ENCODE peak calls at places on chromosome 13, in seven cellular contexts. T, F, L, Z, K, D and S are unnamed samples.
A peak's percentile ranks its signal among the peaks of the same experiment; 100 is the strongest.

GRCh38 chr13:43346427-43346826 is 323.0 kb downstream of the DNAJC15 start:
- DNase-seq in T (no peak), F (no peak), L (no peak), Z (no peak), K (no peak), D (no peak), S (no peak)

GRCh38 chr13:107835339-107836018 is 379.9 kb downstream of the LIG4 start:
- DNase-seq in T (no peak), F (no peak), L (no peak), Z (no peak), K (no peak), D (no peak), S (no peak)

GRCh38 chr13:24842533-24843278 is 78.7 kb downstream of the RNF17 start:
- DNase-seq in T (no peak), F (no peak), L (no peak), Z (no peak), K (no peak), D (no peak), S (no peak)

GRCh38 chr13:60226507-60226906 is 62.8 kb upstream of the DIAPH3 start:
- DNase-seq in T (no peak), F (no peak), L (no peak), Z (no peak), K (peak; percentile 5), D (peak; percentile 4), S (peak; percentile 77)

GRCh38 chr13:88628882-88629281 is 957.7 kb downstream of the SLITRK5 start:
- DNase-seq in T (no peak), F (no peak), L (no peak), Z (no peak), K (no peak), D (no peak), S (no peak)

GRCh38 chr13:113421673-113422270 is 31.5 kb downstream of the ADPRHL1 start:
- DNase-seq in T (peak; percentile 26), F (no peak), L (no peak), Z (no peak), K (peak; percentile 31), D (no peak), S (no peak)

GRCh38 chr13:108306768-108307332 is 37.3 kb downstream of the TNFSF13B start:
- DNase-seq in T (no peak), F (no peak), L (no peak), Z (no peak), K (no peak), D (no peak), S (no peak)

GRCh38 chr13:21913010-21913409 is 242.1 kb downstream of the FGF9 start:
- DNase-seq in T (no peak), F (no peak), L (no peak), Z (no peak), K (no peak), D (peak; percentile 19), S (peak; percentile 78)

GRCh38 chr13:109790071-109790470 is 3.7 kb upstream of the IRS2 start:
- DNase-seq in T (no peak), F (no peak), L (no peak), Z (no peak), K (no peak), D (no peak), S (no peak)

GRCh38 chr13:52738719-52739467 is 727 bp downstream of the CNMD start:
- DNase-seq in T (no peak), F (no peak), L (no peak), Z (no peak), K (no peak), D (no peak), S (peak; percentile 68)

GRCh38 chr13:113476811-113477210 is 13.7 kb downstream of the DCUN1D2 start:
- DNase-seq in T (no peak), F (no peak), L (no peak), Z (no peak), K (no peak), D (no peak), S (no peak)

GRCh38 chr13:43786766-43787517 is at the start of gene ENOX1:
- DNase-seq in T (peak; percentile 81), F (no peak), L (no peak), Z (peak; percentile 84), K (no peak), D (peak; percentile 52), S (peak; percentile 86)

GRCh38 chr13:49240017-49240416 is 7.7 kb upstream of the CDADC1 start:
- DNase-seq in T (no peak), F (no peak), L (no peak), Z (no peak), K (no peak), D (no peak), S (peak; percentile 63)

GRCh38 chr13:93325303-93326297 is 99.0 kb downstream of the GPC6 start:
- DNase-seq in T (no peak), F (no peak), L (no peak), Z (no peak), K (no peak), D (no peak), S (no peak)

GRCh38 chr13:46992383-46992952 is 95.6 kb upstream of the HTR2A start:
- DNase-seq in T (no peak), F (no peak), L (no peak), Z (no peak), K (no peak), D (no peak), S (no peak)

GRCh38 chr13:82625753-82626152 is 1256.5 kb downstream of the SLITRK1 start:
- DNase-seq in T (no peak), F (no peak), L (no peak), Z (no peak), K (no peak), D (no peak), S (no peak)

GRCh38 chr13:60329221-60329983 is 67.6 kb upstream of the TDRD3 start:
- DNase-seq in T (no peak), F (no peak), L (no peak), Z (no peak), K (peak; percentile 11), D (peak; percentile 66), S (peak; percentile 81)

GRCh38 chr13:58254961-58255360 is 623.4 kb downstream of the PCDH17 start:
- DNase-seq in T (no peak), F (no peak), L (no peak), Z (no peak), K (no peak), D (no peak), S (no peak)

GRCh38 chr13:111005808-111006494 is 91.1 kb upstream of the ANKRD10 start:
- DNase-seq in T (peak; percentile 81), F (no peak), L (no peak), Z (no peak), K (no peak), D (no peak), S (no peak)

GRCh38 chr13:52892925-52893324 is 44.5 kb upstream of the PCDH8 start:
- DNase-seq in T (no peak), F (no peak), L (no peak), Z (no peak), K (no peak), D (no peak), S (peak; percentile 41)

GRCh38 chr13:97005631-97006262 is 11.5 kb upstream of the OXGR1 start:
- DNase-seq in T (no peak), F (no peak), L (no peak), Z (no peak), K (no peak), D (no peak), S (peak; percentile 58)

GRCh38 chr13:27654059-27654458 is 32.4 kb downstream of the POLR1D start:
- DNase-seq in T (no peak), F (no peak), L (no peak), Z (no peak), K (no peak), D (no peak), S (no peak)

GRCh38 chr13:71856548-71856947 is 10.5 kb downstream of the DACH1 start:
- DNase-seq in T (no peak), F (no peak), L (no peak), Z (no peak), K (no peak), D (no peak), S (no peak)

GRCh38 chr13:113980489-113981064 is 6.7 kb upstream of the C13orf46 start:
- DNase-seq in T (peak; percentile 22), F (no peak), L (no peak), Z (no peak), K (no peak), D (no peak), S (no peak)

GRCh38 chr13:113216165-113217056 is 7.0 kb downstream of the CUL4A start:
- DNase-seq in T (peak; percentile 72), F (no peak), L (no peak), Z (no peak), K (no peak), D (peak; percentile 62), S (peak; percentile 68)

GRCh38 chr13:27076411-27076810 is 95.2 kb downstream of the USP12 start:
- DNase-seq in T (no peak), F (no peak), L (no peak), Z (no peak), K (no peak), D (no peak), S (no peak)

GRCh38 chr13:36819811-36820140 is 754 bp downstream of the RFXAP start:
- DNase-seq in T (no peak), F (no peak), L (no peak), Z (no peak), K (no peak), D (no peak), S (no peak)

GRCh38 chr13:109344552-109345157 is 441.7 kb downstream of the IRS2 start:
- DNase-seq in T (no peak), F (no peak), L (no peak), Z (no peak), K (no peak), D (no peak), S (peak; percentile 71)